ENCODE peak calls at places on chromosomes 11 and 22, in four cellular contexts. P is NCI-H2227 treated with DMSO at 0.1 percent for 48 hours, U is neural progenitor cell, X is LHCN-M2. Z is an unnamed sample.
A peak's percentile ranks its signal among the peaks of the same experiment; 100 is the strongest.

GRCh38 chr22:20151276-20151588 is 377 bp upstream of the CCDC188 start:
- DNase-seq in P (no peak), U (no peak), X (no peak), Z (no peak)

GRCh38 chr22:30453731-30454510 is 17.9 kb downstream of the SEC14L3 start:
- DNase-seq in P (no peak), X (no peak), U (peak; percentile 50), Z (no peak)

GRCh38 chr11:117239295-117239694 is 6.8 kb downstream of the RNF214 start:
- DNase-seq in U (no peak), X (peak; percentile 96), P (no peak), Z (peak; percentile 96)

GRCh38 chr11:113419426-113420003 is 31.9 kb downstream of the ANKK1 start:
- DNase-seq in U (no peak), P (peak; percentile 80), X (peak; percentile 21), Z (no peak)

GRCh38 chr22:50548913-50549790 is 3.5 kb downstream of the KLHDC7B start:
- DNase-seq in P (no peak), X (no peak), U (no peak), Z (no peak)

GRCh38 chr11:73205666-73206343 is 12.3 kb upstream of the P2RY2 start:
- DNase-seq in X (peak; percentile 53), P (no peak), U (no peak), Z (no peak)

GRCh38 chr11:70524096-70524922 is 126.0 kb downstream of the CTTN start:
- DNase-seq in U (no peak), P (no peak), X (no peak), Z (peak; percentile 18)

GRCh38 chr22:38346506-38346905 is 29.3 kb upstream of the CSNK1E start:
- DNase-seq in X (no peak), P (no peak), U (no peak), Z (no peak)

GRCh38 chr11:118623291-118623655 is 15.9 kb downstream of the PHLDB1 start:
- DNase-seq in U (no peak), X (peak; percentile 26), P (no peak), Z (peak; percentile 54)

GRCh38 chr22:47589271-47590250 is 827.1 kb downstream of the TBC1D22A start:
- DNase-seq in X (no peak), U (no peak), P (no peak), Z (no peak)

GRCh38 chr11:109864161-109864661 is 229.0 kb upstream of the ZC3H12C start:
- DNase-seq in U (no peak), P (no peak), X (no peak), Z (no peak)

Z was measured in IMR-90.